ENCODE peak calls at places on chromosomes 3 and 15, in nine cellular contexts. G is K562; Z is activated B cell treated with CpG ODN at 0.5 μM for 24 hours; Y is CD4-positive, alpha-beta T cell; X is CD14-positive monocyte; D is Daoy; V is skeletal muscle cell; I is kidney epithelial cell; W is HT1080. S is an unnamed sample.

GRCh38 chr3:14235003-14235876 is 56.6 kb downstream of the LSM3 start:
- DNase-seq in V (no peak), Z (no peak), G (no peak), D (no peak), Y (no peak), I (no peak), X (no peak), W (no peak), S (no peak)

GRCh38 chr3:195133462-195133861 is 137.5 kb downstream of the XXYLT1 start:
- DNase-seq in Y (peak), G (no peak), W (no peak), Z (no peak), D (no peak), I (no peak), V (peak), X (no peak), S (no peak)

GRCh38 chr3:48128779-48129178 is 59.4 kb downstream of the CDC25A start:
- DNase-seq in Z (no peak), W (no peak), I (peak), X (no peak), V (no peak), D (no peak), Y (no peak), G (no peak), S (no peak)

GRCh38 chr3:107670991-107671390 is 148.2 kb downstream of the BBX start:
- DNase-seq in I (no peak), X (no peak), G (no peak), Z (no peak), D (no peak), Y (no peak), V (no peak), W (no peak), S (no peak)

GRCh38 chr3:139745831-139746230 is 68.1 kb upstream of the NMNAT3 start:
- DNase-seq in Z (no peak), D (peak), X (no peak), I (peak), V (peak), Y (no peak), G (no peak), W (peak), S (no peak)

GRCh38 chr3:164230385-164231094 is 847.8 kb downstream of the SI start:
- DNase-seq in X (no peak), Y (no peak), W (peak), D (no peak), Z (no peak), V (no peak), I (no peak), G (no peak), S (no peak)

GRCh38 chr3:52798978-52799476 is 4.4 kb downstream of the ITIH3 start:
- DNase-seq in Y (no peak), Z (no peak), X (no peak), V (no peak), D (peak), W (no peak), G (peak), I (no peak), S (no peak)

GRCh38 chr3:187807086-187807862 is 62.0 kb upstream of the BCL6 start:
- DNase-seq in Y (no peak), Z (no peak), V (peak), X (no peak), G (no peak), I (no peak), D (peak), W (peak), S (no peak)

GRCh38 chr15:96887730-96888129 is 557.2 kb downstream of the NR2F2 start:
- DNase-seq in G (no peak), W (peak), V (peak), X (no peak), I (peak), D (peak), Z (no peak), Y (no peak), S (no peak)

GRCh38 chr3:13462822-13463221 is 17.3 kb upstream of the HDAC11 start:
- DNase-seq in D (no peak), I (no peak), W (no peak), Y (no peak), Z (no peak), V (no peak), G (no peak), X (no peak), S (no peak)

GRCh38 chr15:99536422-99537033 is 29.3 kb upstream of the MEF2A start:
- DNase-seq in X (no peak), Y (no peak), Z (no peak), I (peak), V (no peak), D (peak), G (no peak), W (peak), S (no peak)

GRCh38 chr3:185070491-185071335 is 82.1 kb downstream of the C3orf70 start:
- DNase-seq in Y (no peak), I (no peak), X (no peak), V (no peak), G (peak), Z (no peak), D (peak), W (peak), S (peak)

GRCh38 chr15:77859491-77860060 is 217.9 kb downstream of the TBC1D2B start:
- DNase-seq in I (no peak), D (no peak), V (no peak), Y (no peak), Z (no peak), X (no peak), G (no peak), W (no peak), S (no peak)

GRCh38 chr15:56916825-56917477 is 1.5 kb upstream of the TCF12 start:
- DNase-seq in D (peak), V (no peak), W (peak), I (no peak), Z (no peak), Y (no peak), X (no peak), G (peak), S (no peak)

S was measured in NCI-H1930.